ENCODE peak calls at places on chromosomes 3 and 15, in seven cellular contexts. One of them, this sample, is unnamed.

GRCh38 chr3:61778095-61778494 is 216.7 kb downstream of the PTPRG start:
- DNase-seq in left ventricle myocardium inferior: no peak
- DNase-seq in hepatocyte: no peak
- DNase-seq in AG10803: no peak
- DNase-seq in RWPE1: no peak
- DNase-seq in activated CD8-positive, alpha-beta T cell treated with anti-CD3 and anti-CD28 coated beads for 36 hours: no peak
- DNase-seq in pancreas: no peak
- DNase-seq in this sample: no peak

GRCh38 chr3:173893066-173893465 is 495.5 kb downstream of the NLGN1 start:
- DNase-seq in pancreas: no peak
- DNase-seq in hepatocyte: no peak
- DNase-seq in RWPE1: no peak
- DNase-seq in left ventricle myocardium inferior: no peak
- DNase-seq in activated CD8-positive, alpha-beta T cell treated with anti-CD3 and anti-CD28 coated beads for 36 hours: no peak
- DNase-seq in AG10803: peak
- DNase-seq in this sample: no peak

GRCh38 chr3:143895805-143896204 is 47.5 kb upstream of the SLC9A9 start:
- DNase-seq in RWPE1: peak
- DNase-seq in left ventricle myocardium inferior: no peak
- DNase-seq in pancreas: no peak
- DNase-seq in activated CD8-positive, alpha-beta T cell treated with anti-CD3 and anti-CD28 coated beads for 36 hours: no peak
- DNase-seq in hepatocyte: no peak
- DNase-seq in AG10803: no peak
- DNase-seq in this sample: no peak

GRCh38 chr15:81111510-81112375 is 22.3 kb upstream of the CFAP161 start:
- DNase-seq in hepatocyte: no peak
- DNase-seq in left ventricle myocardium inferior: no peak
- DNase-seq in RWPE1: peak
- DNase-seq in pancreas: no peak
- DNase-seq in activated CD8-positive, alpha-beta T cell treated with anti-CD3 and anti-CD28 coated beads for 36 hours: peak
- DNase-seq in AG10803: peak
- DNase-seq in this sample: no peak

GRCh38 chr3:5277612-5278236 is 90.2 kb downstream of the EDEM1 start:
- DNase-seq in activated CD8-positive, alpha-beta T cell treated with anti-CD3 and anti-CD28 coated beads for 36 hours: no peak
- DNase-seq in AG10803: no peak
- DNase-seq in pancreas: no peak
- DNase-seq in RWPE1: no peak
- DNase-seq in left ventricle myocardium inferior: no peak
- DNase-seq in hepatocyte: no peak
- DNase-seq in this sample: no peak

GRCh38 chr3:123834631-123835030 is 49.5 kb downstream of the MYLK start:
- DNase-seq in pancreas: no peak
- DNase-seq in activated CD8-positive, alpha-beta T cell treated with anti-CD3 and anti-CD28 coated beads for 36 hours: no peak
- DNase-seq in left ventricle myocardium inferior: no peak
- DNase-seq in RWPE1: peak
- DNase-seq in AG10803: peak
- DNase-seq in hepatocyte: no peak
- DNase-seq in this sample: no peak

GRCh38 chr15:40238927-40239591 is at the start of gene PAK6:
- DNase-seq in RWPE1: peak
- DNase-seq in left ventricle myocardium inferior: no peak
- DNase-seq in hepatocyte: peak
- DNase-seq in activated CD8-positive, alpha-beta T cell treated with anti-CD3 and anti-CD28 coated beads for 36 hours: peak
- DNase-seq in AG10803: peak
- DNase-seq in pancreas: peak
- DNase-seq in this sample: peak

GRCh38 chr3:101325393-101326134 is 5.2 kb upstream of the IMPG2 start:
- DNase-seq in AG10803: no peak
- DNase-seq in RWPE1: no peak
- DNase-seq in hepatocyte: no peak
- DNase-seq in activated CD8-positive, alpha-beta T cell treated with anti-CD3 and anti-CD28 coated beads for 36 hours: no peak
- DNase-seq in pancreas: no peak
- DNase-seq in left ventricle myocardium inferior: no peak
- DNase-seq in this sample: no peak

GRCh38 chr3:170259853-170260386 is 37.7 kb downstream of the PRKCI start:
- DNase-seq in AG10803: no peak
- DNase-seq in activated CD8-positive, alpha-beta T cell treated with anti-CD3 and anti-CD28 coated beads for 36 hours: no peak
- DNase-seq in pancreas: no peak
- DNase-seq in hepatocyte: no peak
- DNase-seq in RWPE1: peak
- DNase-seq in left ventricle myocardium inferior: no peak
- DNase-seq in this sample: no peak

GRCh38 chr15:78993931-78994530 is 49.2 kb upstream of the CTSH start:
- DNase-seq in left ventricle myocardium inferior: no peak
- DNase-seq in hepatocyte: peak
- DNase-seq in RWPE1: no peak
- DNase-seq in pancreas: no peak
- DNase-seq in activated CD8-positive, alpha-beta T cell treated with anti-CD3 and anti-CD28 coated beads for 36 hours: no peak
- DNase-seq in AG10803: no peak
- DNase-seq in this sample: no peak

GRCh38 chr15:74174216-74174965 is 881 bp downstream of the ISLR start:
- DNase-seq in left ventricle myocardium inferior: peak
- DNase-seq in activated CD8-positive, alpha-beta T cell treated with anti-CD3 and anti-CD28 coated beads for 36 hours: no peak
- DNase-seq in pancreas: no peak
- DNase-seq in AG10803: peak
- DNase-seq in hepatocyte: peak
- DNase-seq in RWPE1: no peak
- DNase-seq in this sample: peak

GRCh38 chr15:74170845-74171578 is 2.5 kb upstream of the ISLR start:
- DNase-seq in activated CD8-positive, alpha-beta T cell treated with anti-CD3 and anti-CD28 coated beads for 36 hours: no peak
- DNase-seq in pancreas: no peak
- DNase-seq in RWPE1: no peak
- DNase-seq in hepatocyte: no peak
- DNase-seq in AG10803: no peak
- DNase-seq in left ventricle myocardium inferior: no peak
- DNase-seq in this sample: no peak

GRCh38 chr15:74173545-74174215 is at the start of gene ISLR:
- DNase-seq in activated CD8-positive, alpha-beta T cell treated with anti-CD3 and anti-CD28 coated beads for 36 hours: no peak
- DNase-seq in pancreas: no peak
- DNase-seq in AG10803: peak
- DNase-seq in RWPE1: no peak
- DNase-seq in left ventricle myocardium inferior: peak
- DNase-seq in hepatocyte: peak
- DNase-seq in this sample: no peak

GRCh38 chr15:74171965-74172541 is 1.5 kb upstream of the ISLR start:
- DNase-seq in RWPE1: no peak
- DNase-seq in left ventricle myocardium inferior: no peak
- DNase-seq in AG10803: no peak
- DNase-seq in hepatocyte: no peak
- DNase-seq in pancreas: no peak
- DNase-seq in activated CD8-positive, alpha-beta T cell treated with anti-CD3 and anti-CD28 coated beads for 36 hours: no peak
- DNase-seq in this sample: no peak

GRCh38 chr15:74172751-74173544 is 562 bp upstream of the ISLR start:
- DNase-seq in activated CD8-positive, alpha-beta T cell treated with anti-CD3 and anti-CD28 coated beads for 36 hours: no peak
- DNase-seq in left ventricle myocardium inferior: peak
- DNase-seq in pancreas: no peak
- DNase-seq in hepatocyte: peak
- DNase-seq in RWPE1: no peak
- DNase-seq in AG10803: peak
- DNase-seq in this sample: peak
- TF ChIP-seq CTCF in activated CD8-positive, alpha-beta T cell treated with anti-CD3 and anti-CD28 coated beads for 36 hours: no peak
- TF ChIP-seq CTCF in left ventricle myocardium inferior: no peak
- TF ChIP-seq CTCF in pancreas: no peak
- TF ChIP-seq CTCF in hepatocyte: no peak
- TF ChIP-seq CTCF in RWPE1: no peak
- TF ChIP-seq CTCF in AG10803: peak
- TF ChIP-seq CTCF in this sample: no peak

GRCh38 chr3:126706631-126707030 is 2.6 kb downstream of the CHCHD6 start:
- DNase-seq in left ventricle myocardium inferior: no peak
- DNase-seq in AG10803: peak
- DNase-seq in RWPE1: no peak
- DNase-seq in hepatocyte: no peak
- DNase-seq in pancreas: no peak
- DNase-seq in activated CD8-positive, alpha-beta T cell treated with anti-CD3 and anti-CD28 coated beads for 36 hours: no peak
- DNase-seq in this sample: no peak

GRCh38 chr3:126704494-126705214 is 614 bp downstream of the CHCHD6 start:
- DNase-seq in left ventricle myocardium inferior: no peak
- DNase-seq in hepatocyte: no peak
- DNase-seq in AG10803: no peak
- DNase-seq in activated CD8-positive, alpha-beta T cell treated with anti-CD3 and anti-CD28 coated beads for 36 hours: peak
- DNase-seq in pancreas: no peak
- DNase-seq in RWPE1: peak
- DNase-seq in this sample: peak

GRCh38 chr3:126699011-126699410 is 5.0 kb upstream of the CHCHD6 start:
- DNase-seq in activated CD8-positive, alpha-beta T cell treated with anti-CD3 and anti-CD28 coated beads for 36 hours: no peak
- DNase-seq in left ventricle myocardium inferior: no peak
- DNase-seq in pancreas: no peak
- DNase-seq in RWPE1: no peak
- DNase-seq in AG10803: no peak
- DNase-seq in hepatocyte: no peak
- DNase-seq in this sample: no peak

GRCh38 chr3:126703512-126704493 is at the start of gene CHCHD6:
- DNase-seq in hepatocyte: peak
- DNase-seq in left ventricle myocardium inferior: peak
- DNase-seq in RWPE1: peak
- DNase-seq in AG10803: peak
- DNase-seq in pancreas: peak
- DNase-seq in activated CD8-positive, alpha-beta T cell treated with anti-CD3 and anti-CD28 coated beads for 36 hours: peak
- DNase-seq in this sample: peak
- TF ChIP-seq CTCF in hepatocyte: no peak
- TF ChIP-seq CTCF in left ventricle myocardium inferior: no peak
- TF ChIP-seq CTCF in RWPE1: no peak
- TF ChIP-seq CTCF in AG10803: no peak
- TF ChIP-seq CTCF in pancreas: no peak
- TF ChIP-seq CTCF in activated CD8-positive, alpha-beta T cell treated with anti-CD3 and anti-CD28 coated beads for 36 hours: no peak
- TF ChIP-seq CTCF in this sample: no peak

GRCh38 chr3:120536642-120537041 is 59.5 kb upstream of the NDUFB4 start:
- DNase-seq in RWPE1: no peak
- DNase-seq in AG10803: no peak
- DNase-seq in activated CD8-positive, alpha-beta T cell treated with anti-CD3 and anti-CD28 coated beads for 36 hours: no peak
- DNase-seq in left ventricle myocardium inferior: no peak
- DNase-seq in hepatocyte: no peak
- DNase-seq in pancreas: peak
- DNase-seq in this sample: no peak
- TF ChIP-seq CTCF in RWPE1: no peak
- TF ChIP-seq CTCF in AG10803: no peak
- TF ChIP-seq CTCF in activated CD8-positive, alpha-beta T cell treated with anti-CD3 and anti-CD28 coated beads for 36 hours: no peak
- TF ChIP-seq CTCF in left ventricle myocardium inferior: no peak
- TF ChIP-seq CTCF in hepatocyte: no peak
- TF ChIP-seq CTCF in pancreas: no peak
- TF ChIP-seq CTCF in this sample: no peak

GRCh38 chr3:141345951-141346817 is 22.1 kb upstream of the ZBTB38 start:
- DNase-seq in pancreas: no peak
- DNase-seq in activated CD8-positive, alpha-beta T cell treated with anti-CD3 and anti-CD28 coated beads for 36 hours: no peak
- DNase-seq in RWPE1: no peak
- DNase-seq in hepatocyte: no peak
- DNase-seq in AG10803: no peak
- DNase-seq in left ventricle myocardium inferior: no peak
- DNase-seq in this sample: no peak
- TF ChIP-seq CTCF in pancreas: no peak
- TF ChIP-seq CTCF in activated CD8-positive, alpha-beta T cell treated with anti-CD3 and anti-CD28 coated beads for 36 hours: no peak
- TF ChIP-seq CTCF in RWPE1: no peak
- TF ChIP-seq CTCF in hepatocyte: no peak
- TF ChIP-seq CTCF in AG10803: no peak
- TF ChIP-seq CTCF in left ventricle myocardium inferior: no peak
- TF ChIP-seq CTCF in this sample: no peak

GRCh38 chr3:149489060-149489690 is 14.7 kb downstream of the TM4SF4 start:
- DNase-seq in RWPE1: no peak
- DNase-seq in pancreas: no peak
- DNase-seq in activated CD8-positive, alpha-beta T cell treated with anti-CD3 and anti-CD28 coated beads for 36 hours: no peak
- DNase-seq in hepatocyte: no peak
- DNase-seq in AG10803: peak
- DNase-seq in left ventricle myocardium inferior: no peak
- DNase-seq in this sample: peak
- TF ChIP-seq CTCF in RWPE1: peak
- TF ChIP-seq CTCF in pancreas: peak
- TF ChIP-seq CTCF in activated CD8-positive, alpha-beta T cell treated with anti-CD3 and anti-CD28 coated beads for 36 hours: peak
- TF ChIP-seq CTCF in hepatocyte: peak
- TF ChIP-seq CTCF in AG10803: peak
- TF ChIP-seq CTCF in left ventricle myocardium inferior: peak
- TF ChIP-seq CTCF in this sample: peak